ENCODE peak calls at places on chromosomes 4 and X, in four cellular contexts. One of them, this sample, is unnamed.

GRCh38 chrX:144732588-144732987 is 514.7 kb upstream of the SPANXN1 start:
- DNase-seq in retinal pigment epithelial cell: no peak
- DNase-seq in mammary epithelial cell: peak
- DNase-seq in esophagus squamous epithelium: no peak
- DNase-seq in this sample: no peak

GRCh38 chrX:92230628-92231027 is 451.5 kb downstream of the PCDH11X start:
- DNase-seq in retinal pigment epithelial cell: no peak
- DNase-seq in esophagus squamous epithelium: no peak
- DNase-seq in mammary epithelial cell: no peak
- DNase-seq in this sample: no peak

GRCh38 chr4:107900508-107900907 is 30.8 kb upstream of the CYP2U1 start:
- DNase-seq in mammary epithelial cell: no peak
- DNase-seq in retinal pigment epithelial cell: no peak
- DNase-seq in esophagus squamous epithelium: no peak
- DNase-seq in this sample: no peak

GRCh38 chr4:27276322-27277073 is 415.9 kb downstream of the STIM2 start:
- DNase-seq in esophagus squamous epithelium: no peak
- DNase-seq in retinal pigment epithelial cell: no peak
- DNase-seq in mammary epithelial cell: no peak
- DNase-seq in this sample: no peak

GRCh38 chrX:10242036-10242435 is 85.3 kb downstream of the CLCN4 start:
- DNase-seq in esophagus squamous epithelium: no peak
- DNase-seq in retinal pigment epithelial cell: no peak
- DNase-seq in mammary epithelial cell: no peak
- DNase-seq in this sample: no peak

GRCh38 chr4:166198921-166199320 is 325.9 kb downstream of the TLL1 start:
- DNase-seq in mammary epithelial cell: no peak
- DNase-seq in esophagus squamous epithelium: no peak
- DNase-seq in retinal pigment epithelial cell: no peak
- DNase-seq in this sample: no peak

GRCh38 chr4:81166431-81166830 is 48.6 kb downstream of the PRKG2 start:
- DNase-seq in mammary epithelial cell: peak
- DNase-seq in esophagus squamous epithelium: no peak
- DNase-seq in retinal pigment epithelial cell: no peak
- DNase-seq in this sample: no peak

GRCh38 chrX:28586291-28586690 is 955 bp upstream of the IL1RAPL1 start:
- DNase-seq in mammary epithelial cell: no peak
- DNase-seq in retinal pigment epithelial cell: no peak
- DNase-seq in esophagus squamous epithelium: no peak
- DNase-seq in this sample: no peak

GRCh38 chrX:100376581-100376980 is 33.5 kb downstream of the PCDH19 start:
- DNase-seq in mammary epithelial cell: peak
- DNase-seq in esophagus squamous epithelium: no peak
- DNase-seq in retinal pigment epithelial cell: no peak
- DNase-seq in this sample: no peak

GRCh38 chrX:72394518-72395163 is 88.9 kb upstream of the CITED1 start:
- DNase-seq in esophagus squamous epithelium: no peak
- DNase-seq in mammary epithelial cell: no peak
- DNase-seq in retinal pigment epithelial cell: peak
- DNase-seq in this sample: no peak

GRCh38 chrX:119398974-119399771 is at the start of gene SLC25A43:
- DNase-seq in mammary epithelial cell: peak
- DNase-seq in retinal pigment epithelial cell: no peak
- DNase-seq in esophagus squamous epithelium: no peak
- DNase-seq in this sample: no peak

GRCh38 chrX:29136904-29137303 is 549.7 kb downstream of the IL1RAPL1 start:
- DNase-seq in mammary epithelial cell: no peak
- DNase-seq in retinal pigment epithelial cell: no peak
- DNase-seq in esophagus squamous epithelium: no peak
- DNase-seq in this sample: no peak

GRCh38 chr4:182578402-182578801 is 335.2 kb downstream of the TENM3 start:
- DNase-seq in retinal pigment epithelial cell: peak
- DNase-seq in esophagus squamous epithelium: no peak
- DNase-seq in mammary epithelial cell: peak
- DNase-seq in this sample: peak

GRCh38 chrX:2608638-2609430 is 82.3 kb upstream of the CD99 start:
- DNase-seq in mammary epithelial cell: peak
- DNase-seq in esophagus squamous epithelium: no peak
- DNase-seq in retinal pigment epithelial cell: peak
- DNase-seq in this sample: no peak

GRCh38 chr4:177455591-177455990 is 13.4 kb upstream of the AGA start:
- DNase-seq in esophagus squamous epithelium: no peak
- DNase-seq in mammary epithelial cell: no peak
- DNase-seq in retinal pigment epithelial cell: no peak
- DNase-seq in this sample: no peak

DNA sequence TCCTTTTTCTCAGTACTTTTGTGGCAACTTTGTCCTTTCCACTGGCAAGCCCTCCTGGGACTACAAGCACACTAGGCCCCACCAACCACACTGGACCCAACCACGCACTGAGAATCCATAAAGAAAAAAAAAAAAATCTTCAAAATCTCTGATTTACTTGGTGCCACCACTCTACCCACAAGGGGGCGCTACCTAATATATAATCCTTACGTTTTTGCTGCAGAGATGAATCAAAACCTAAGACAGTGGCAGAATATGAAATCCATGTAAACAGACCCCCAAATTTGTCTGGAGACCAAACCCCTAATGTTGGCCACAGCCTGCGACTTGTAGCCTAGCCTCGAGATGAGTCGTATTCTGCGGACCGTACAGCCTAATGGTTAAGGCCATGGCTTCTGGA is 63.5 kb upstream of the ARHGAP36 start:
- DNase-seq in retinal pigment epithelial cell: no peak
- DNase-seq in esophagus squamous epithelium: no peak
- DNase-seq in mammary epithelial cell: no peak
- DNase-seq in this sample: no peak
- TF ChIP-seq CTCF in retinal pigment epithelial cell: peak
- TF ChIP-seq CTCF in esophagus squamous epithelium: peak
- TF ChIP-seq CTCF in mammary epithelial cell: peak
- TF ChIP-seq CTCF in this sample: peak

GRCh38 chr4:155789391-155789790 is 30.6 kb downstream of the GUCY1B1 start:
- DNase-seq in esophagus squamous epithelium: no peak
- DNase-seq in mammary epithelial cell: no peak
- DNase-seq in retinal pigment epithelial cell: no peak
- DNase-seq in this sample: no peak
- H3K4me3 ChIP-seq in esophagus squamous epithelium: peak
- H3K4me3 ChIP-seq in mammary epithelial cell: no peak
- H3K4me3 ChIP-seq in retinal pigment epithelial cell: no peak
- H3K4me3 ChIP-seq in this sample: no peak

GRCh38 chr4:36414248-36414647 is 132.8 kb downstream of the DTHD1 start:
- DNase-seq in esophagus squamous epithelium: no peak
- DNase-seq in mammary epithelial cell: no peak
- DNase-seq in retinal pigment epithelial cell: no peak
- DNase-seq in this sample: no peak
- TF ChIP-seq CTCF in esophagus squamous epithelium: peak
- TF ChIP-seq CTCF in mammary epithelial cell: no peak
- TF ChIP-seq CTCF in retinal pigment epithelial cell: peak
- TF ChIP-seq CTCF in this sample: peak

DNA sequence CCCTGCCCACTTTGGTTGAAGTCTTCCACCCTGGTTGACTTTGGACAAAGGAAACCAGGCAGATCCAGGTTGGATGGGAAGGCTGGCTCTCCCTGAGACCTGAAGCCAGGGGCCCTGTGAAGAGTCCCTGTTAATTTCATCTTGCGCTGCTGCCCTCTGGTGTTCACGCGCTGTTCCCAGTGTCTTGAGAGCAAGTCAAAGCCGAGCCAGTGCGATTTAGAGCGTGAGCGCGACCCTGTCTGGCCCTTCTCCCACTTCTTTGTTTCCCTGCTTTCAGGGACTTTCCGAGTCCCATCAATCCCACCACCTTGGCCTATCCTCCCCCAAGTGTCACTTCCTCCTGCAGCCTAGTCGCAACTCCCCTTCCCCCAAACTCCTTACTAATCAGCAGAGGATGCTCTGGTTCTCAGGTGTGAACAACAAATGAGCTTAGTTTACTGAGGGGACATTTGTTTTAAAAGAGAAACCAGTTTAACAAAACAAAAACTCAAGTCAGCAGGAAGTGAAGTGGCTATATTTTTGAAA is 25.8 kb upstream of the CHRNA9 start:
- DNase-seq in retinal pigment epithelial cell: no peak
- DNase-seq in esophagus squamous epithelium: no peak
- DNase-seq in mammary epithelial cell: peak
- DNase-seq in this sample: peak
- H3K4me3 ChIP-seq in retinal pigment epithelial cell: no peak
- H3K4me3 ChIP-seq in esophagus squamous epithelium: no peak
- H3K4me3 ChIP-seq in mammary epithelial cell: no peak
- H3K4me3 ChIP-seq in this sample: peak

DNA sequence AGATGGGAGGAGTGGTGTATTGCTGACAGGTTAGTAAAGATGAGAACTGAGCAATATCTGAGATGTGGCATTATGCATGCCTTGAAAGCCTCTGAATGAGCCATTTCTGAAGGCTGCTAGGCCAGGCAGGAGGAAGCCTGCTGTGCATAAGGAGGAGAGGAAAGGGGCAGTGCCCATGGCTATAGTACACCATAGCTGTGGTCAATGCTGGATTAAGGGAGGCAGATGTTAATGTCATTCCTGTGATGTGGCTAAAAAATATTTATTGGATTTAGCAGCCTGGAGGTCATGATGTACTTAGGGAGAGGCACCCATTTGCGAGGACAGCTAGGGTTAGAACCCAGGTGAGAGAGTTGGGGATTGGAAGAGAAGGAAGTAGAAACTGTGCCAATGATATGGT is 130.0 kb upstream of the LNX1 start:
- DNase-seq in retinal pigment epithelial cell: no peak
- DNase-seq in mammary epithelial cell: no peak
- DNase-seq in esophagus squamous epithelium: no peak
- DNase-seq in this sample: no peak
- TF ChIP-seq CTCF in retinal pigment epithelial cell: no peak
- TF ChIP-seq CTCF in mammary epithelial cell: no peak
- TF ChIP-seq CTCF in esophagus squamous epithelium: no peak
- TF ChIP-seq CTCF in this sample: no peak

GRCh38 chr4:132344924-132345828 is 803.9 kb upstream of the PCDH10 start:
- DNase-seq in esophagus squamous epithelium: no peak
- DNase-seq in retinal pigment epithelial cell: no peak
- DNase-seq in mammary epithelial cell: no peak
- DNase-seq in this sample: no peak
- H3K4me3 ChIP-seq in esophagus squamous epithelium: no peak
- H3K4me3 ChIP-seq in retinal pigment epithelial cell: no peak
- H3K4me3 ChIP-seq in mammary epithelial cell: no peak
- H3K4me3 ChIP-seq in this sample: no peak